ENCODE peak calls at places on chromosome 14, in six cellular contexts. R is NB4, W is A549, J is GM12878, S is K562, Z is HepG2. B is an unnamed sample.

GRCh38 chr14:61188936-61189808 is 92.0 kb downstream of the TMEM30B start:
- DNase-seq in S (peak; percentile 29), W (peak; percentile 74), Z (peak; percentile 48), J (no peak), R (peak; percentile 20), B (peak; percentile 70)

GRCh38 chr14:99757331-99758070 is 35.7 kb upstream of the EML1 start:
- DNase-seq in R (no peak), W (peak; percentile 82), J (no peak), S (no peak), Z (no peak), B (peak; percentile 78)

GRCh38 chr14:26939756-26940155 is 341.9 kb upstream of the NOVA1 start:
- DNase-seq in S (no peak), R (no peak), W (no peak), Z (no peak), J (no peak), B (no peak)

GRCh38 chr14:50859296-50859624 is 12.6 kb upstream of the ABHD12B start:
- DNase-seq in R (no peak), Z (no peak), W (no peak), S (no peak), J (no peak), B (no peak)

GRCh38 chr14:104100171-104101085 is 14.9 kb downstream of the ASPG start:
- DNase-seq in W (no peak), Z (no peak), J (no peak), S (no peak), R (no peak), B (no peak)

GRCh38 chr14:91744068-91744480 is 12.2 kb upstream of the CATSPERB start:
- DNase-seq in R (peak; percentile 2), W (peak; percentile 79), Z (no peak), S (peak; percentile 13), J (no peak), B (peak; percentile 37)

GRCh38 chr14:32233292-32233691 is 30.2 kb upstream of the RNU6-8 start:
- DNase-seq in Z (no peak), W (no peak), J (no peak), R (no peak), S (no peak), B (no peak)

GRCh38 chr14:44446965-44447364 is 60.1 kb downstream of the FSCB start:
- DNase-seq in R (peak; percentile 20), Z (no peak), W (no peak), S (no peak), J (no peak), B (no peak)

GRCh38 chr14:25041484-25041883 is 8.5 kb downstream of the STXBP6 start:
- DNase-seq in R (no peak), W (no peak), S (no peak), J (no peak), Z (no peak), B (no peak)

GRCh38 chr14:106174206-106174605 is 647.8 kb downstream of the TMEM121 start:
- DNase-seq in S (no peak), Z (no peak), J (no peak), R (no peak), W (no peak), B (no peak)

GRCh38 chr14:32703246-32703645 is 235.4 kb upstream of the NPAS3 start:
- DNase-seq in W (no peak), Z (no peak), J (no peak), R (no peak), S (no peak), B (peak; percentile 20)

DNA sequence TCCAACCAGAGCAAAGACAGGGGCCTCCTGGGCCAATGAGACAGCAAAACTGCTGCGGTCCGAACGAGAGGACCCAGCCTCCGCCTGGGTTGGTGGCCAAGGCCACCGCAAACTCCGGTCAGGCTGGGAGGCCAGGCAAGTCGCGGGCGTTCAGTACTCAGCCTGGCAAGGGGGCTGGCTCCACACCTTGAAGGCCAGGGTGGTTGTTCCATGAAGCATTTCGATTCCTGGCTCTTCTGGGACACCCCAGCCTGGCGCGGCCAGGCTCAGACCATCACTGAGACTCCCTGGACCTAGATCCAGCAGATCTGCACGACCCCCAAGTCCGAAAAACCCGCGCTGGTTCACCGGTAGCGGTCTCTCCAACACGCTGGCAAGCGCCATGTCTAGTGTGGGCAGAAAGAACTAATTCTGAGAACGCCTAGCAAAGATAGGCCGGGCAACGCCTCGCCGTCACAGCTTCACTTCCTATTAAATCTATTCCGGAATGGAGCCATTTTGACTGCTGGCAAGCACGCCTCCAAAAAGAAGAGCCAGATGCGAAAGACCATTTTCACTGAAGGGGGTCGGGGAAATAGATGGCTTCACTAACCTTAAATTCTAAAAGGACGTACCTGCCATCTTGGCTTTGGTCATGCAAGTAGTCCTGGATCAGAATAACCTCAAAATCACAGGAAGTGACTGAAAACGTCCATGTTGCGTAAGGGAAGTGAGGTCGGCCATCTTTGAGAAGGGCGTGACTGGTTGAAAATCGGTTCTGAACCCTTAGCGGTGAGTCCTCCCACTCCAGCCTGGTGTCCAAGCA is at the start of gene PSMB5:
- DNase-seq in W (peak; percentile 98), Z (peak; percentile 100), R (peak; percentile 97), S (peak; percentile 97), J (peak; percentile 98), B (peak; percentile 97)
- TF ChIP-seq MAX in W (peak; percentile 66), Z (peak; percentile 77), R (no peak), S (peak; percentile 75), J (peak; percentile 18), B (no peak)

GRCh38 chr14:22885975-22886374 is 3.0 kb downstream of the REM2 start:
- DNase-seq in J (no peak), R (no peak), W (no peak), S (no peak), Z (no peak), B (no peak)

GRCh38 chr14:22883191-22883976 is at the start of gene REM2:
- DNase-seq in R (no peak), Z (no peak), J (no peak), S (no peak), W (no peak), B (no peak)

GRCh38 chr14:22882064-22882463 is 958 bp upstream of the REM2 start:
- DNase-seq in W (no peak), Z (no peak), J (no peak), S (no peak), R (no peak), B (no peak)

GRCh38 chr14:22884721-22885523 is 1.9 kb downstream of the REM2 start:
- DNase-seq in S (no peak), J (no peak), Z (no peak), W (no peak), R (no peak), B (no peak)

DNA sequence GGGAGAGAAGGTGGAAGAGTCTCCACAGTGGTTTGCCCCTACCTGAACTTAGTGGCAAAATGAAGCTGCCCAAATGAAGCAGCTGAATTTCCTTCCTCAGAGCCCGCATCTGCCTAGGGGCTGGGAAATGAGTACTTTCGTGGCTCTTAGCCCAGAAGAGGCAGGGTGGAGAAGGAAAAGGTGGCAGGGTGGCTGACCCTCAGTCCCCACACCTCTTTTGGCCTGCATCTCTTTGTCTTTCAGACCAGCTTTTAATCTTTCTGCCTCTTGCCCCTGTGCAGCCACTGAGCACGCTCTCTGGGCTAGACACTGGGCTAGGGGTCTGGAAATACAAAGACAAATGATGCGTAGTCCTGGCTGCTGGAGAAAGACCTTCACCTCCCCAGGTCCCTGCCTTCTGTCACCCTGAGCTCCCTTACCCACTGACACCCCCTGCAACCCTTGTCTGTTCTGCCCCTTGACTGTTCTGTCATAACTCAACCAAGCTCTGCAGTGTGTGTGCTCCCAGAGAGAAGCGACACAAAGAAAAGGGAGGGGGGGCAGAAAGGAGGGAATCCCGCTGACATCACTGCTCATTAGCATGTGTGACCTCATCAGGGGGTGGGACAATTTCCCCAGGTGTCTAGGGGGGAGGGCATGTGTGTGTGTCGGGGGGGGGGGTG is 362 bp upstream of the REM2 start:
- DNase-seq in S (peak; percentile 83), R (no peak), J (no peak), W (peak; percentile 27), Z (no peak), B (peak; percentile 19)
- TF ChIP-seq MYC in S (no peak), R (no peak), J (no peak), W (no peak), Z (no peak), B (no peak)

DNA sequence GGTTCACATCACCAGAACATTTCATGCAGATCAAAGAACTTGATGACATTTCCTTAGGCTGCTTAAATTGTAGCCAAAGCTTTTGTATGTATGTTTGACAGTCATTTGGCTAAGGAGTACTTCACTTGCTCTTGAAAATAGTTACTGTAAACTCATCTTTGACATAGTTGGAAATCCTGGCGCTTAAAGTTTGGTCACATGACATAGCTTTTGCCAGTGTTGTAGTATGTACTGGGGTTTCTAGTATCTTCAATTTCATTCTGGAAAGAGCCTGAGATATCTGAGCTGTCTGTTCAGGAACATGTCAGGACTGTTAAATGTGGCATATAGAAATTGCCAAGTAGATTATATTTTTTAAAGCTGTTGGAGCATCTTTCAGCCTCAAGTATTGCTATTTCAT is 55.7 kb downstream of the WDR20 start:
- DNase-seq in S (no peak), R (no peak), W (no peak), Z (no peak), J (no peak), B (no peak)
- TF ChIP-seq MAX in S (no peak), R (no peak), W (no peak), Z (no peak), J (no peak), B (no peak)

DNA sequence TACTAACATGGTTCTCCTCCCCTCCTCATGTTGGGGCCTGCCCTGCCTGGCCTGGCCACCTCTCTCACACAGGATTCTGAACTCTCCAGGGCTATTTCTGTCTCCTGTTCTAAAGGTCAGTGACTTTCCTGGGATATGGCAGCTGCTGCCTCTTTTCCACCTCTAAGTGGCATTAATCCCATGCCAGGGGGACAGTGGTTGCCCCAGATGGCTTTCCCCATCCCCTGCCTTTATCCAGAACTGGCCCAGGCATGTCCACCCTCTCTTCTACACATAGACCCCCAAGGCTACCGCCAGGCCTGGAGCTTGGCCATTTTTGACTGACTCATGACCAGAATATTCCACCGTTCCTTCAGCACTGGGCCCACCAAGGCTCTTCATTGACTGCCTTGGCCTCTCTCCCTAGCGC is 90.4 kb downstream of the IRF2BPL start:
- DNase-seq in R (no peak), S (no peak), Z (no peak), W (no peak), J (no peak), B (no peak)
- TF ChIP-seq MYC in R (no peak), S (no peak), Z (no peak), W (no peak), J (no peak), B (no peak)

GRCh38 chr14:88016768-88017167 is 11.8 kb downstream of the GPR65 start:
- DNase-seq in W (no peak), Z (no peak), S (no peak), R (no peak), J (no peak), B (no peak)
- TF ChIP-seq MAX in W (no peak), Z (no peak), S (no peak), R (no peak), J (no peak), B (no peak)

DNA sequence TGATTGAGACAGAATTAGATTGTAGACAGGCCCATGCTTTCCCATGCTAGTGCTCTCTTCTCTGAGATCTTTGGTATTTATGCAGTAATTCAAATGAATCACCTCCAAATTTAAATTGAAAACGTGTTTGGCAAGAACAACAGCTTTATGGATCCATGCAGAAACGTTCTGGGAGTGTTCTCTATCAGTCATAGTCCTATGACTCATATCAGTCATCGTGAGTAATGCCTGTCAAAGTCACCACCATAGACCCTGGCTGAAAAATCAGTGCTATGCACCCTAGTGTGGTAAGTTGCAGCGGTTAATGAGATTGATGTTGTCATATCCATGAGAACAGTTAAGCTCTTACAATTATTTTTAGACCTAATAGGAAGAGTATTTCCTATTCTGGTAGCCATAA is 90.1 kb upstream of the FOXG1 start:
- DNase-seq in J (no peak), Z (no peak), S (no peak), R (peak; percentile 8), W (peak; percentile 11), B (peak; percentile 46)
- TF ChIP-seq MYC in J (no peak), Z (no peak), S (no peak), R (no peak), W (no peak), B (no peak)

B was measured in endothelial cell of umbilical vein.